ENCODE peak calls at places on chromosomes 4 and X, in ten cellular contexts. N, U, F, S, H, L, G, X, E and Z are unnamed samples.

GRCh38 chrX:51894697-51895336 is 1.4 kb downstream of the MAGED1 start:
- DNase-seq in U (no peak), F (no peak), N (peak), X (no peak), S (no peak), E (no peak), L (peak), G (peak), H (no peak), Z (peak)

GRCh38 chr4:126718161-126718560 is 914.6 kb upstream of the INTU start:
- DNase-seq in S (no peak), H (no peak), E (no peak), X (no peak), N (no peak), F (no peak), L (no peak), G (peak), U (no peak), Z (no peak)

GRCh38 chrX:79466636-79467035 is 99.5 kb upstream of the ITM2A start:
- DNase-seq in F (no peak), E (no peak), H (no peak), N (no peak), G (no peak), L (no peak), U (no peak), S (no peak), X (no peak), Z (no peak)

GRCh38 chrX:120462370-120462769 is 6.7 kb downstream of the LAMP2 start:
- DNase-seq in S (no peak), E (no peak), F (no peak), U (no peak), G (no peak), H (no peak), X (no peak), L (no peak), N (no peak), Z (no peak)

GRCh38 chr4:112550728-112551127 is 34.7 kb upstream of the NEUROG2 start:
- DNase-seq in U (no peak), G (peak), S (no peak), E (no peak), L (peak), X (no peak), H (no peak), F (no peak), N (no peak), Z (peak)

GRCh38 chr4:151799417-151800030 is 38.7 kb upstream of the GATB start:
- DNase-seq in H (no peak), N (no peak), S (no peak), F (no peak), G (no peak), L (no peak), X (no peak), E (no peak), U (no peak), Z (no peak)

GRCh38 chr4:125520258-125520990 is 205.7 kb downstream of the FAT4 start:
- DNase-seq in X (no peak), S (no peak), H (no peak), N (no peak), E (no peak), F (no peak), L (peak), U (no peak), G (peak), Z (peak)

GRCh38 chrX:31796624-31797023 is 724.8 kb upstream of the FTHL17 start:
- DNase-seq in N (no peak), X (no peak), L (no peak), H (no peak), G (no peak), E (no peak), S (no peak), U (no peak), F (no peak), Z (no peak)

GRCh38 chr4:132384709-132385108 is 764.4 kb upstream of the PCDH10 start:
- DNase-seq in G (peak), X (no peak), U (no peak), L (peak), F (no peak), H (no peak), E (no peak), S (no peak), N (no peak), Z (no peak)

GRCh38 chrX:104347860-104348259 is 93.1 kb upstream of the ESX1 start:
- DNase-seq in G (peak), L (peak), E (no peak), N (no peak), F (no peak), X (no peak), S (no peak), U (no peak), H (no peak), Z (peak)

GRCh38 chr4:81789741-81790402 is 318.2 kb upstream of the RASGEF1B start:
- DNase-seq in F (no peak), H (no peak), N (no peak), U (no peak), E (no peak), S (no peak), X (no peak), G (no peak), L (no peak), Z (no peak)

GRCh38 chr4:124934921-124935320 is 222.4 kb upstream of the ANKRD50 start:
- DNase-seq in E (no peak), F (no peak), S (no peak), X (no peak), N (peak), L (no peak), G (no peak), H (no peak), U (no peak), Z (no peak)

GRCh38 chr4:24664956-24665355 is 80.6 kb upstream of the DHX15 start:
- DNase-seq in L (no peak), U (no peak), N (no peak), X (peak), F (no peak), G (peak), E (no peak), H (no peak), S (no peak), Z (peak)

GRCh38 chrX:95063554-95063953 is 1389.5 kb downstream of the FAM133A start:
- DNase-seq in U (no peak), G (peak), S (no peak), F (no peak), H (no peak), X (no peak), N (no peak), L (peak), E (no peak), Z (peak)

GRCh38 chrX:149648932-149649331 is 17.3 kb upstream of the TMEM185A start:
- DNase-seq in N (no peak), H (no peak), U (no peak), E (no peak), F (no peak), G (no peak), L (no peak), X (no peak), S (no peak), Z (no peak)

GRCh38 chr4:125268065-125268755 is 46.5 kb upstream of the FAT4 start:
- DNase-seq in L (peak), F (no peak), G (no peak), S (no peak), X (no peak), H (no peak), U (no peak), N (no peak), E (no peak), Z (no peak)

GRCh38 chr4:83252782-83253405 is 31.7 kb downstream of the COQ2 start:
- DNase-seq in U (no peak), H (no peak), E (peak), S (peak), X (no peak), F (peak), G (peak), L (peak), N (peak), Z (peak)

GRCh38 chrX:39760930-39761329 is 336.8 kb downstream of the BCOR start:
- DNase-seq in G (peak), E (no peak), S (no peak), N (no peak), X (no peak), U (no peak), F (no peak), L (no peak), H (no peak), Z (no peak)

GRCh38 chr4:67082746-67083145 is 462.6 kb downstream of the CENPC start:
- DNase-seq in H (no peak), U (no peak), S (no peak), G (no peak), F (no peak), E (no peak), X (no peak), N (no peak), L (no peak), Z (no peak)

GRCh38 chr4:81722229-81722900 is 250.7 kb upstream of the RASGEF1B start:
- DNase-seq in G (no peak), S (no peak), E (no peak), U (no peak), N (no peak), X (no peak), F (no peak), H (no peak), L (no peak), Z (no peak)

GRCh38 chr4:16083217-16084191 is at the start of gene PROM1:
- DNase-seq in H (no peak), F (peak), G (no peak), N (peak), L (no peak), S (no peak), E (no peak), X (no peak), U (peak), Z (no peak)

DNA sequence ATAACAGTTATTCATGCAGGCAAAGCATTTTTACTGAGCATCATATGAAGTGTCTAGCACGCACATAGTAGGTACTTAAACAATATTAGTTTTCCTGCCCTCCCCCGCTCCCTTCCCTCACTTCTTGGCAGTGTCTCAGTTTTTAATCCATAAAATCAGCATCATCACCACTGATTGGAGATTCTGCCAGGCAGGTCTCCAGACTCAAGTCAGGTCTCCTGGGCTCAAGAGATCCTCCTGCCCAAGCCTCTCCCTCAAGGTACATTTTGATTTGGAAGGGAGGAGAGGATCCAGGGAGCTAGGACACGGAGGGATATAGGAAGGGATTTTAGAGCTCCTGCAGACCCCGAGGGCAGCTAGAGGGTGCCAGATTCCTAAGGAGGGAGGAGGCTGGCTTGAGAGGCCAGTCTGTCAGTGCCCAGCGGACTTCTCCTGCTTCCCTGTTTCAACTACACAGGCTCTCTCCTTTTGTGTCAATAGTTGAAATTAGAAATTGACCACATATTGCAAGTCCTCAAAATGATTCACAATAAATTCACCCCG is 4.4 kb upstream of the FAT1 start:
- DNase-seq in G (no peak), U (no peak), L (peak), F (peak), S (no peak), N (peak), X (no peak), E (no peak), H (no peak), Z (peak)
- H3K4me3 ChIP-seq in G (peak), U (peak), L (no peak), F (peak), S (no peak), N (no peak), X (no peak), E (no peak), H (no peak), Z (no peak)

GRCh38 chr4:128728190-128728589 is 81.3 kb upstream of the JADE1 start:
- DNase-seq in X (no peak), E (no peak), H (no peak), G (no peak), S (no peak), N (no peak), L (no peak), U (no peak), F (no peak), Z (no peak)

GRCh38 chr4:128721896-128722295 is 87.6 kb upstream of the JADE1 start:
- DNase-seq in E (no peak), L (no peak), X (no peak), H (no peak), G (no peak), S (no peak), U (no peak), N (no peak), F (no peak), Z (no peak)

GRCh38 chr4:128725405-128725804 is 84.1 kb upstream of the JADE1 start:
- DNase-seq in X (no peak), E (peak), L (no peak), F (no peak), S (no peak), N (no peak), G (no peak), U (no peak), H (no peak), Z (no peak)

DNA sequence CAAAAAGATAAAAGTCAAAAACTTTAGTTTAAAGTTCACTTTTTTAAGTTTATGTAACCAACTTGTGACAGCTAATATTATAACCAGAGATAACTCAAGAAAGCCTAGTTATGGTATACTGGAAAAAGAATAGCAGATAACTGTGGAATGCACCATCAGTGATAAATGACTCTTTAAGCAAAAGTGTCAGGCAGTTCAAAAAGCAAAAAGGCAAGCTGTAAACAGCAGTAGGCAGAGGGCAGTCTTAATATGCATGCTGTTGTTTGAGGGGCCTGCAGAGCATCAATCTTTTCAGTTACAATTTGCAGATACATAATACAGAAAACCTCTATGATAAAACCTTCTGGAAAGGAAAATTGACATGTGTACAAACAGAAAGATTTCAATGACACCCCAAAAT is 81.8 kb upstream of the JADE1 start:
- DNase-seq in E (no peak), X (no peak), G (no peak), H (no peak), F (no peak), N (no peak), U (no peak), S (no peak), L (no peak), Z (no peak)
- TF ChIP-seq CTCF in E (no peak), X (no peak), G (no peak), H (no peak), F (no peak), N (no peak), U (no peak), S (no peak), L (no peak), Z (no peak)

DNA sequence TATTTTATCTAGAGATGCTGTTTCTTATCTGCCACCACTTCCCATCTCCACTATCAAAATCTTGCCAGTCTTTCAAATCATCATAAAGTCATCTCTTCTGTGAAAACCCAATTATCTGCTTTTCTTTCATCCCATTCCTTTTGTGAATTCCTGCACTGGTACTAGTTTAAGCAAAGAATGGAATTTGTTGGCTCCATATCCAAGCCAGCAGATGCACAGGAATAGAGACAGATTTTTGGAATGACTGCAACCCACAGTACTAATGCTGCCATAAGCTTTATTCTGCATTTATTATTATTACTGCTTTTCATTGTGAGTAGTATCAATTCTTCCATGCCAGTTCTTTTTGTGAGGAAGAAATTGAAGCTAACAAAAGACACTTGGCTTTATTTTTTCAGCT is 616.7 kb downstream of the RAPGEF2 start:
- DNase-seq in N (no peak), E (no peak), G (peak), H (no peak), X (no peak), L (no peak), U (no peak), F (no peak), S (no peak), Z (no peak)
- H3K4me3 ChIP-seq in N (no peak), E (no peak), G (no peak), H (no peak), X (no peak), L (no peak), U (no peak), F (no peak), S (no peak), Z (no peak)

GRCh38 chr4:80448056-80448455 is 112.5 kb downstream of the CFAP299 start:
- DNase-seq in N (no peak), X (no peak), L (no peak), S (no peak), G (no peak), E (no peak), F (no peak), U (no peak), H (no peak), Z (no peak)
- TF ChIP-seq CTCF in N (no peak), X (no peak), L (no peak), S (no peak), G (no peak), E (no peak), F (no peak), U (no peak), H (no peak), Z (no peak)

GRCh38 chr4:142752331-142752830 is 93.7 kb downstream of the INPP4B start:
- DNase-seq in L (no peak), G (no peak), N (peak), X (no peak), E (no peak), F (no peak), H (no peak), S (no peak), U (no peak), Z (peak)
- H3K4me3 ChIP-seq in L (no peak), G (no peak), N (no peak), X (no peak), E (no peak), F (no peak), H (no peak), S (no peak), U (no peak), Z (no peak)